ENCODE peak calls at places on chromosomes 2 and 18, in ten cellular contexts. L, E, S, W, M, I, P, F, U and K are unnamed samples.

GRCh38 chr2:119252186-119253113 is 28.8 kb downstream of the STEAP3 start:
- DNase-seq in P (no peak), E (peak), F (peak), L (no peak), U (no peak), M (no peak), I (no peak), S (peak), W (no peak), K (no peak)

GRCh38 chr18:27712066-27712465 is 464.9 kb downstream of the CDH2 start:
- DNase-seq in L (no peak), M (no peak), P (no peak), U (no peak), F (no peak), I (peak), W (no peak), S (no peak), E (no peak), K (no peak)

GRCh38 chr18:45291616-45292612 is 323.4 kb upstream of the SLC14A2 start:
- DNase-seq in F (no peak), I (no peak), W (no peak), P (no peak), M (peak), E (peak), U (no peak), L (no peak), S (peak), K (peak)

GRCh38 chr2:9416267-9416961 is 6.9 kb downstream of the ITGB1BP1 start:
- DNase-seq in P (no peak), E (no peak), I (no peak), F (no peak), W (no peak), S (no peak), M (no peak), U (no peak), L (no peak), K (no peak)

GRCh38 chr2:120684225-120684624 is 51.4 kb upstream of the GLI2 start:
- DNase-seq in F (no peak), L (no peak), E (peak), M (no peak), I (no peak), S (no peak), P (no peak), W (no peak), U (no peak), K (no peak)

GRCh38 chr18:28834889-28835288 is 658.0 kb upstream of the CDH2 start:
- DNase-seq in F (peak), M (no peak), E (peak), S (peak), P (no peak), I (no peak), U (no peak), W (no peak), L (no peak), K (no peak)

GRCh38 chr18:9755110-9755509 is 47.0 kb downstream of the RAB31 start:
- DNase-seq in I (no peak), F (no peak), E (no peak), U (no peak), L (no peak), M (no peak), S (no peak), P (no peak), W (no peak), K (no peak)

GRCh38 chr2:188949046-188949818 is 24.9 kb upstream of the COL3A1 start:
- DNase-seq in L (no peak), E (no peak), M (no peak), P (no peak), S (no peak), W (no peak), I (no peak), U (no peak), F (no peak), K (no peak)

GRCh38 chr2:80815259-80815658 is 510.7 kb upstream of the LRRTM1 start:
- DNase-seq in S (no peak), M (no peak), F (no peak), U (no peak), I (no peak), E (no peak), P (peak), L (no peak), W (no peak), K (no peak)

GRCh38 chr2:98896416-98896815 is 39.6 kb downstream of the CRACDL start:
- DNase-seq in F (no peak), M (no peak), L (no peak), E (no peak), I (no peak), U (no peak), S (no peak), W (no peak), P (no peak), K (no peak)

GRCh38 chr2:120571015-120571728 is 164.5 kb upstream of the GLI2 start:
- DNase-seq in W (no peak), U (no peak), M (no peak), P (no peak), S (no peak), I (no peak), F (no peak), L (no peak), E (no peak), K (no peak)

GRCh38 chr2:216596986-216597509 is 36.2 kb upstream of the IGFBP2 start:
- DNase-seq in I (no peak), F (no peak), U (no peak), S (no peak), W (no peak), L (no peak), P (no peak), E (peak), M (peak), K (no peak)

GRCh38 chr2:174675615-174676014 is 78.0 kb upstream of the WIPF1 start:
- DNase-seq in U (no peak), I (no peak), L (no peak), F (no peak), E (no peak), M (no peak), W (no peak), P (no peak), S (no peak), K (no peak)

GRCh38 chr2:231334179-231334930 is 61.2 kb upstream of the B3GNT7 start:
- DNase-seq in P (no peak), L (no peak), M (peak), E (no peak), S (no peak), I (no peak), W (no peak), U (no peak), F (no peak), K (no peak)

GRCh38 chr18:44927127-44927849 is 246.6 kb downstream of the SETBP1 start:
- DNase-seq in W (no peak), P (no peak), F (no peak), E (no peak), U (no peak), S (no peak), M (no peak), I (no peak), L (no peak), K (no peak)

GRCh38 chr2:71611247-71611646 is 157.9 kb downstream of the DYSF start:
- DNase-seq in F (no peak), L (no peak), I (no peak), E (no peak), P (peak), W (no peak), M (no peak), S (no peak), U (no peak), K (no peak)

GRCh38 chr2:75607988-75608683 is 38.4 kb upstream of the MRPL19 start:
- DNase-seq in E (peak), L (no peak), F (no peak), U (no peak), I (no peak), P (no peak), M (no peak), S (no peak), W (no peak), K (no peak)

GRCh38 chr2:144860421-144860820 is 340.5 kb upstream of the ZEB2 start:
- DNase-seq in I (no peak), W (no peak), S (no peak), F (no peak), E (no peak), L (no peak), U (no peak), M (peak), P (no peak), K (no peak)